ENCODE peak calls at places on chromosomes 12 and 14, in nine cellular contexts. F is heart left ventricle, K is uterus, C is breast epithelium, I is H1, Y is transverse colon, M is body of pancreas, N is A549, X is esophagus squamous epithelium. Z is an unnamed sample.

GRCh38 chr14:69906201-69906600 is 27.0 kb downstream of the SMOC1 start:
- DNase-seq in F (no peak), K (no peak), C (no peak), I (no peak), Y (no peak), M (no peak), N (no peak), X (no peak), Z (no peak)

GRCh38 chr14:71703477-71703876 is 228.8 kb upstream of the RGS6 start:
- DNase-seq in F (peak), K (peak), C (peak), I (no peak), Y (no peak), M (no peak), N (no peak), X (no peak), Z (no peak)

GRCh38 chr12:105724651-105725050 is 394.2 kb downstream of the C12orf75 start:
- DNase-seq in F (no peak), K (no peak), C (no peak), I (no peak), Y (no peak), M (no peak), N (no peak), X (no peak), Z (no peak)

GRCh38 chr14:102370305-102370809 is 7.6 kb downstream of the TECPR2 start:
- DNase-seq in F (peak), K (no peak), C (no peak), I (no peak), Y (no peak), M (no peak), N (no peak), X (no peak), Z (no peak)

GRCh38 chr14:31208546-31209424 is 1.2 kb upstream of the HECTD1 start:
- DNase-seq in F (no peak), K (no peak), C (no peak), I (no peak), Y (peak), M (no peak), N (no peak), X (no peak), Z (no peak)

GRCh38 chr12:110577717-110578521 is 5.2 kb downstream of the PPTC7 start:
- DNase-seq in F (no peak), K (no peak), C (no peak), I (no peak), Y (peak), M (no peak), N (peak), X (no peak), Z (no peak)

GRCh38 chr12:257521-258321 is 4.9 kb downstream of the SLC6A13 start:
- DNase-seq in F (no peak), K (no peak), C (no peak), I (no peak), Y (no peak), M (no peak), N (no peak), X (no peak), Z (no peak)

GRCh38 chr12:47097276-47097896 is 17.6 kb upstream of the AMIGO2 start:
- DNase-seq in F (no peak), K (no peak), C (no peak), I (no peak), Y (no peak), M (no peak), N (no peak), X (no peak), Z (no peak)

GRCh38 chr12:2251485-2252179 is 198.8 kb downstream of the CACNA1C start:
- DNase-seq in F (no peak), K (no peak), C (no peak), I (no peak), Y (no peak), M (no peak), N (no peak), X (no peak), Z (no peak)

GRCh38 chr14:29937116-29937515 is 9.5 kb upstream of the PRKD1 start:
- DNase-seq in F (no peak), K (no peak), C (no peak), I (no peak), Y (no peak), M (no peak), N (no peak), X (no peak), Z (no peak)

GRCh38 chr14:97010491-97011160 is 213.4 kb downstream of the VRK1 start:
- DNase-seq in F (no peak), K (no peak), C (no peak), I (no peak), Y (no peak), M (no peak), N (no peak), X (no peak), Z (no peak)

GRCh38 chr12:128792398-128792797 is 31.4 kb downstream of the SLC15A4 start:
- DNase-seq in F (no peak), K (no peak), C (no peak), I (no peak), Y (no peak), M (no peak), N (no peak), X (no peak), Z (no peak)

GRCh38 chr12:128790221-128790620 is 33.5 kb downstream of the SLC15A4 start:
- DNase-seq in F (no peak), K (no peak), C (no peak), I (no peak), Y (no peak), M (no peak), N (no peak), X (no peak), Z (no peak)

GRCh38 chr12:128790653-128791373 is 32.9 kb downstream of the SLC15A4 start:
- DNase-seq in F (no peak), K (no peak), C (no peak), I (no peak), Y (no peak), M (no peak), N (no peak), X (no peak), Z (no peak)

GRCh38 chr12:128792881-128793280 is 30.9 kb downstream of the SLC15A4 start:
- DNase-seq in F (no peak), K (no peak), C (no peak), I (no peak), Y (no peak), M (no peak), N (no peak), X (no peak), Z (no peak)

DNA sequence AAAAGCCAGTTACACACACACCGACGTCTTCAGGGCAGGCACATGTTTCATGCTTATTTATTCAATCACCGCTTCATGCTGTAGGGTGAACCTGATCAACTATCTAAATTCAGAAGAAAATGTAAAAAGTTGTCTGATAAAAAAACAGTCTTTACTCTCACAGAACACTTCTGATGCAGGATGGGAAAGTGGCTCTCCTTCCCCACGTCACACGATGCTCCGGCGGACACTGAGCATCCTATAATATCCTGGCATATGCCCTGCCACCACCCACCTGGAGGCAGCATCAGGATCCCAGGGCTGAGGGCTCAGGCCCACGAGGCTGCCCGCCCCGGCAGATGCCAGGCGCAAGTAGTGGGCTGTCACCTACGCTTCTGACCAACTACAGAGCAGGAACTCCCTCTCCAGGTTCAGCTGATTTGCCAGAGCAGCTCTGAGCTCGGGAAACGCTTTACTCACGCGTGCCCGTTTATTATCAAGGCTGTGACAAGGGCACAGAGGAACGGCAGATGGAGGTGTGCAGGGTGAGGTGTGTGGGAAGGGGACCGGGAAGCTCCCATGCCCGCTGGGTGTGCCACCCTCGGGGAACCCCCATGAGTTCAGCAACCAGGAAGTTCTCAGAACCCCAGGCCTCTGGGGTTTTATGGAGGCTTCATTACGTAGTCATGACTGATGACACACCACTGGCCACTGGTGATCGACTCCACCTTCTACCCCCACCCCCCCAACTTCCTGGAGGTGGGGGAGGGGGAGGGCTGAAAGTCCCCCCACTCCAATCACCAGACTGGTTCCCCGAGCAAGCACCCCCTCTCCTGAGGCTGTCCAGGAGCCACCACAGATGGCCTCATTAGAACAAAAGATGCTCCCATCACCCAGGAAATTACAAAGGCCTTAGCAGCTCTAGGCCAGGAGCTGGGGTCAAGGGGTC is 32.1 kb downstream of the SLC15A4 start:
- DNase-seq in F (no peak), K (no peak), C (no peak), I (no peak), Y (peak), M (no peak), N (no peak), X (no peak), Z (no peak)
- TF ChIP-seq POLR2A in F (no peak), K (no peak), C (no peak), I (no peak), Y (no peak), M (no peak), N (no peak), X (no peak), Z (no peak)

DNA sequence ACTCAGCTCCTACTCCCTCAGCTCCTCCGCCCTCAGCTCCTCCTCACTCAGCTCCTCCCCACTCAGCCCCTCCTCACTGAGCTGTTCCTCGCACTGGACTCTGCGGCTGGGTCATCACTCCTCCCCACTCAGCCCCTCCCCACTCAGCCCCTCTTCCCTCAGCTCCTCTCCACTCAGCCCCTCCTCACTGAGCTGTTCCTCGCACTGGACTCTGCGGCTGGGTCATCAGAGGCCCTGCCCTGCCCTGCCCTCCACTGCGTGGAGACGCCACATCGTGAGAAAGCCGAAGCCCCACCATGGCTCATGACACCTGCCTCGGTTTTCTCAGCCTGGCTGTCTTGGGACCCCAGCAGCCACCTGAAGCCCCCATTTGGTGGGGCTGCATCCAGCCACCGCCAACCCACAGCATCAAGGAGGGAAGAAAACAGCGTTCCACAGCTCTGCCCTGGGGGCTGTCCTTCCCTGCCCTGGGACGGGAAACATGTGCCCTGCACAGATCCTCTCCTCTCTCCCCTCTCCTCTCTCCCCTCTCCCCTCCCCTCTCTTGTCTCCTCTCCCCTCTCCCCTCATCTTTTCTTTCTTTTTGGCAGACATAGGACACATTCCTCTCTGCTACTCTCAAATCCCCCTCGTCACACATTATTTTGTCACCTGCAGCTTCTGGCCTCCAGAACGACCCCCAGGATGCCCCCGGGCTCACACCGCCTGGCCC is 17.7 kb downstream of the NOC4L start:
- DNase-seq in F (no peak), K (no peak), C (no peak), I (no peak), Y (no peak), M (no peak), N (no peak), X (no peak), Z (no peak)
- TF ChIP-seq POLR2A in F (no peak), K (no peak), C (no peak), I (no peak), Y (no peak), M (no peak), N (no peak), X (no peak), Z (no peak)

GRCh38 chr14:68794130-68794855 is 1.4 kb upstream of the ZFP36L1 start:
- DNase-seq in F (peak), K (peak), C (peak), I (no peak), Y (peak), M (peak), N (no peak), X (peak), Z (no peak)
- TF ChIP-seq POLR2A in F (no peak), K (peak), C (peak), I (peak), Y (peak), M (peak), N (peak), X (peak), Z (no peak)

GRCh38 chr12:69354172-69354560 is 5.4 kb upstream of the YEATS4 start:
- DNase-seq in F (no peak), K (no peak), C (no peak), I (no peak), Y (no peak), M (no peak), N (no peak), X (no peak), Z (no peak)

GRCh38 chr12:69354561-69355187 is 4.9 kb upstream of the YEATS4 start:
- DNase-seq in F (no peak), K (no peak), C (no peak), I (no peak), Y (no peak), M (no peak), N (no peak), X (no peak), Z (no peak)

GRCh38 chr12:69360348-69360672 is 767 bp downstream of the YEATS4 start:
- DNase-seq in F (no peak), K (no peak), C (no peak), I (no peak), Y (no peak), M (no peak), N (no peak), X (no peak), Z (no peak)

GRCh38 chr12:69355363-69356035 is 4.0 kb upstream of the YEATS4 start:
- DNase-seq in F (no peak), K (no peak), C (no peak), I (no peak), Y (no peak), M (no peak), N (no peak), X (no peak), Z (no peak)

GRCh38 chr12:69359531-69360347 is at the start of gene YEATS4:
- DNase-seq in F (peak), K (peak), C (peak), I (peak), Y (peak), M (peak), N (peak), X (peak), Z (peak)
- TF ChIP-seq POLR2A in F (no peak), K (peak), C (peak), I (peak), Y (peak), M (peak), N (peak), X (no peak), Z (peak)

DNA sequence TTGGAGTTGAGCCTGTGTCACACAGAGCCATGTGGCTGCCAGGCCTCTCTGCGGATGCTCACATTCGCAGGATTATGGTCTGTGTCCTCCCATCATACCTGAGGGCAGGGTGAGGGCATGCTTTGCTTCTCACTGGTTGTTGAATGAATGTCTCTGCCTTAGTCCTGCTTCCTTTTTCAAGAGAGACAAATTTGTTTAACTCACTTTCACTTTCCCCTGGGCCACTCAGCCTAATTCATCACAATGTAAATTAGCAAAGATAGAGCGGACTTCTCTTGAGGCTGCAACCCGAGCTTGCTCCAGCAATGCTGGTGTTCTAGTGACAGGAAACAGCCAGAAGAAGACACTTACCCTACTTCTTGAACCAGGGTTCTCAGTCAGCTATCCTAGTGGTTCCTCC is 35.5 kb upstream of the PAX9 start:
- DNase-seq in F (no peak), K (no peak), C (no peak), I (no peak), Y (no peak), M (no peak), N (no peak), X (no peak), Z (no peak)
- TF ChIP-seq POLR2A in F (no peak), K (no peak), C (no peak), I (no peak), Y (no peak), M (no peak), N (no peak), X (no peak), Z (no peak)

GRCh38 chr12:116800918-116801317 is 62.8 kb downstream of the RNFT2 start:
- DNase-seq in F (no peak), K (no peak), C (no peak), I (no peak), Y (no peak), M (no peak), N (no peak), X (no peak), Z (no peak)

GRCh38 chr12:116794725-116795124 is 56.6 kb downstream of the RNFT2 start:
- DNase-seq in F (no peak), K (no peak), C (no peak), I (no peak), Y (peak), M (no peak), N (no peak), X (no peak), Z (no peak)

GRCh38 chr12:116799955-116800354 is 61.8 kb downstream of the RNFT2 start:
- DNase-seq in F (no peak), K (no peak), C (no peak), I (no peak), Y (no peak), M (no peak), N (no peak), X (no peak), Z (no peak)

GRCh38 chr12:116798719-116799118 is 60.6 kb downstream of the RNFT2 start:
- DNase-seq in F (no peak), K (no peak), C (no peak), I (no peak), Y (no peak), M (no peak), N (no peak), X (no peak), Z (no peak)

DNA sequence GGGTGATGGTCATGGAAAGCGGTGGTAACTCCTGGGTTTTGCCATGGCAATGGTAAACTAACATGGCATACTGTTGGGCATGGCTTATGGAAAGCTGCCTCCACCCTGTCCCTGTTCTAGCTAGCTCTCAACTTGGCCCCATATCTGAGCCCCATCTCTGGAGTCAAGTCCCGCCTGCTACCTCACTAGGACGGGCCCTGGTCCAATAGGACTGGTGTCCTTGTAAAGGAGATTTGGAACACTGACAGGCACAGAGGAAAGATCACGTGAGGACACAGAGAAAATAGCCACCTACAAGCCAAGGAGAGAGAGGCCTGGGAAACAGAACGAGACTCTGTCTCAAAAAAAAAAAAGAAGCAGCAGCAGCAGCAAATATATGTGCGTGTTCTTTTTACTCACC is 59.8 kb downstream of the RNFT2 start:
- DNase-seq in F (peak), K (no peak), C (no peak), I (no peak), Y (no peak), M (no peak), N (no peak), X (no peak), Z (no peak)
- TF ChIP-seq POLR2A in F (no peak), K (no peak), C (no peak), I (no peak), Y (no peak), M (no peak), N (no peak), X (no peak), Z (no peak)